ENCODE peak calls at places on chromosomes 11 and 22, in nine cellular contexts. L is stimulated activated CD8-positive, alpha-beta memory T cell treated with anti-CD3 and anti-CD28 coated beads, Interleukin-15, amount 100 ng/mL, for 48 hours; T is ELF-1; N is amniotic stem cell; D is astrocyte of the cerebellum; R is NCI-H1048; C is EL; I is HS-5; V is ELR. X is an unnamed sample.

GRCh38 chr11:1146311-1146864 is 11.4 kb upstream of the MUC5AC start:
- DNase-seq in L (no peak), T (no peak), N (no peak), D (no peak), R (no peak), C (no peak), I (no peak), V (no peak), X (no peak)

GRCh38 chr22:25237503-25237902 is 18.1 kb downstream of the CRYBB2 start:
- DNase-seq in L (no peak), T (peak), N (no peak), D (no peak), R (no peak), C (no peak), I (no peak), V (no peak), X (no peak)

GRCh38 chr11:72721689-72722049 is 30.5 kb downstream of the ARAP1 start:
- DNase-seq in L (no peak), T (no peak), N (no peak), D (no peak), R (no peak), C (peak), I (no peak), V (no peak), X (peak)

GRCh38 chr11:131945695-131946094 is 575.3 kb downstream of the NTM start:
- DNase-seq in L (no peak), T (no peak), N (no peak), D (no peak), R (no peak), C (no peak), I (no peak), V (no peak), X (no peak)

GRCh38 chr11:114785820-114786219 is 107.5 kb downstream of the NXPE2 start:
- DNase-seq in L (no peak), T (no peak), N (no peak), D (no peak), R (no peak), C (no peak), I (no peak), V (no peak), X (no peak)

GRCh38 chr22:31039393-31039792 is 41.7 kb upstream of the SMTN start:
- DNase-seq in L (no peak), T (no peak), N (no peak), D (no peak), R (no peak), C (peak), I (no peak), V (peak), X (no peak)

GRCh38 chr11:5476184-5476819 is 12.2 kb upstream of the OR52D1 start:
- DNase-seq in L (no peak), T (peak), N (peak), D (peak), R (no peak), C (peak), I (peak), V (peak), X (peak)

GRCh38 chr11:128565881-128566280 is 21.5 kb downstream of the ETS1 start:
- DNase-seq in L (no peak), T (peak), N (no peak), D (no peak), R (no peak), C (no peak), I (no peak), V (no peak), X (no peak)

GRCh38 chr11:113529606-113530005 is 54.4 kb upstream of the DRD2 start:
- DNase-seq in L (no peak), T (no peak), N (no peak), D (no peak), R (no peak), C (no peak), I (no peak), V (no peak), X (no peak)

GRCh38 chr11:124285610-124286344 is 28.0 kb downstream of the OR8D1 start:
- DNase-seq in L (no peak), T (no peak), N (no peak), D (peak), R (no peak), C (peak), I (peak), V (peak), X (no peak)

GRCh38 chr11:34994859-34995258 is 78.4 kb downstream of the PDHX start:
- DNase-seq in L (no peak), T (no peak), N (no peak), D (no peak), R (no peak), C (no peak), I (no peak), V (no peak), X (no peak)

GRCh38 chr11:113176971-113177370 is 137.4 kb upstream of the TTC12 start:
- DNase-seq in L (no peak), T (no peak), N (peak), D (peak), R (no peak), C (peak), I (peak), V (peak), X (no peak)

GRCh38 chr11:97772696-97773095 is 1248.1 kb upstream of the CNTN5 start:
- DNase-seq in L (no peak), T (no peak), N (no peak), D (no peak), R (no peak), C (no peak), I (no peak), V (no peak), X (no peak)

GRCh38 chr11:64296830-64297721 is 3.1 kb upstream of the CATSPERZ start:
- DNase-seq in L (no peak), T (no peak), N (no peak), D (no peak), R (no peak), C (no peak), I (no peak), V (no peak), X (no peak)

GRCh38 chr22:39592104-39593060 is 21.8 kb downstream of the CACNA1I start:
- DNase-seq in L (no peak), T (peak), N (peak), D (peak), R (no peak), C (peak), I (peak), V (peak), X (no peak)

GRCh38 chr22:46140989-46141928 is 9.1 kb upstream of the PPARA start:
- DNase-seq in L (no peak), T (no peak), N (no peak), D (no peak), R (no peak), C (no peak), I (no peak), V (no peak), X (no peak)

GRCh38 chr11:130390071-130390758 is 38.2 kb downstream of the ADAMTS8 start:
- DNase-seq in L (no peak), T (peak), N (peak), D (peak), R (no peak), C (peak), I (peak), V (peak), X (no peak)

GRCh38 chr22:48402591-48403031 is 1425.1 kb downstream of the BRD1 start:
- DNase-seq in L (no peak), T (no peak), N (no peak), D (no peak), R (no peak), C (no peak), I (no peak), V (no peak), X (no peak)

GRCh38 chr11:94100253-94100652 is 28.4 kb upstream of the PANX1 start:
- DNase-seq in L (no peak), T (no peak), N (no peak), D (no peak), R (no peak), C (no peak), I (no peak), V (no peak), X (no peak)

GRCh38 chr11:111472228-111472627 is 40.0 kb downstream of the BTG4 start:
- DNase-seq in L (no peak), T (no peak), N (no peak), D (no peak), R (no peak), C (peak), I (no peak), V (peak), X (no peak)